ENCODE peak calls at places on chromosome 5, in seven cellular contexts. L is body of pancreas, I is uterus, D is suprapubic skin, V is spleen, K is tibial nerve, Z is prostate gland. U is an unnamed sample.
A peak's percentile ranks its signal among the peaks of the same experiment; 100 is the strongest.

GRCh38 chr5:95759005-95759404 is 27.9 kb downstream of the RHOBTB3 start:
- DNase-seq in D (no peak), Z (no peak), I (no peak), L (no peak), V (no peak), K (no peak), U (peak; percentile 91)

GRCh38 chr5:77316871-77317661 is 106.6 kb downstream of the PDE8B start:
- DNase-seq in K (no peak), I (no peak), L (no peak), Z (no peak), V (no peak), D (no peak), U (no peak)

GRCh38 chr5:58958701-58959100 is 375.8 kb downstream of the RAB3C start:
- DNase-seq in D (no peak), I (no peak), L (no peak), V (no peak), Z (no peak), K (no peak), U (no peak)

GRCh38 chr5:108196276-108196675 is 185.6 kb downstream of the FBXL17 start:
- DNase-seq in K (no peak), Z (no peak), D (no peak), V (no peak), I (no peak), L (no peak), U (no peak)

GRCh38 chr5:153767221-153768218 is 271.2 kb downstream of the FAM114A2 start:
- DNase-seq in K (no peak), I (no peak), D (no peak), L (no peak), V (no peak), Z (no peak), U (no peak)

GRCh38 chr5:122492675-122493074 is 180.6 kb downstream of the SNCAIP start:
- DNase-seq in D (no peak), V (no peak), K (no peak), L (no peak), Z (no peak), I (no peak), U (no peak)

GRCh38 chr5:374631-375335 is 53.3 kb downstream of the AHRR start:
- DNase-seq in K (no peak), L (no peak), D (peak; percentile 65), I (no peak), V (peak; percentile 69), Z (peak; percentile 2), U (peak; percentile 40)

GRCh38 chr5:64213568-64213967 is 47.9 kb downstream of the RNF180 start:
- DNase-seq in L (no peak), D (no peak), Z (no peak), K (no peak), I (no peak), V (no peak), U (no peak)

GRCh38 chr5:109485030-109485429 is 75.3 kb upstream of the PJA2 start:
- DNase-seq in Z (peak; percentile 64), I (peak; percentile 23), V (no peak), L (peak; percentile 65), K (peak; percentile 61), D (no peak), U (peak; percentile 93)

GRCh38 chr5:124207118-124207517 is 539.3 kb downstream of the ZNF608 start:
- DNase-seq in K (no peak), I (no peak), V (no peak), L (no peak), Z (no peak), D (no peak), U (no peak)

GRCh38 chr5:42984307-42984706 is 55.8 kb downstream of the ANXA2R start:
- DNase-seq in I (no peak), D (no peak), V (no peak), L (no peak), K (no peak), Z (no peak), U (no peak)

GRCh38 chr5:16580382-16580781 is 36.4 kb downstream of the RETREG1 start:
- DNase-seq in D (no peak), K (no peak), Z (no peak), I (no peak), L (no peak), V (no peak), U (no peak)

GRCh38 chr5:93311825-93312224 is 269.2 kb downstream of the NR2F1-AS1 start:
- DNase-seq in V (no peak), Z (no peak), L (no peak), D (no peak), I (peak; percentile 17), K (no peak), U (no peak)

GRCh38 chr5:87121315-87122170 is 146.1 kb upstream of the RASA1 start:
- DNase-seq in D (no peak), Z (no peak), L (no peak), V (no peak), K (no peak), I (no peak), U (no peak)

GRCh38 chr5:132737982-132738770 is 830 bp upstream of the KIF3A start:
- DNase-seq in K (no peak), V (no peak), I (no peak), L (no peak), D (no peak), Z (no peak), U (no peak)

GRCh38 chr5:32258406-32258805 is 54.3 kb downstream of the MTMR12 start:
- DNase-seq in V (no peak), L (no peak), K (no peak), I (no peak), Z (no peak), D (no peak), U (no peak)

GRCh38 chr5:109191153-109191558 is 218.6 kb downstream of the PJA2 start:
- DNase-seq in V (no peak), K (no peak), L (no peak), D (no peak), Z (no peak), I (no peak), U (no peak)

GRCh38 chr5:128494516-128494915 is 43.5 kb downstream of the FBN2 start:
- DNase-seq in D (no peak), L (no peak), K (no peak), I (no peak), V (no peak), Z (no peak), U (no peak)

GRCh38 chr5:178740926-178741325 is 10.5 kb upstream of the ZNF354A start:
- DNase-seq in Z (no peak), V (no peak), K (no peak), L (no peak), D (no peak), I (no peak), U (no peak)

GRCh38 chr5:111703662-111704061 is 53.3 kb downstream of the NREP start:
- DNase-seq in V (no peak), D (no peak), I (no peak), L (no peak), Z (no peak), K (no peak), U (no peak)

GRCh38 chr5:21663082-21663481 is 1190.1 kb downstream of the CDH12 start:
- DNase-seq in D (no peak), I (no peak), Z (no peak), K (no peak), V (no peak), L (no peak), U (no peak)

GRCh38 chr5:81631124-81631523 is 119.8 kb downstream of the SSBP2 start:
- DNase-seq in Z (no peak), D (no peak), V (no peak), L (no peak), I (no peak), K (no peak), U (no peak)
- H3K36me3 ChIP-seq in Z (no peaks in the 10 kb centered on the region), D (peaks cover 3% of the 10 kb centered on the region), V (peaks cover 13% of the 10 kb centered on the region), L (no peaks in the 10 kb centered on the region), I (no peaks in the 10 kb centered on the region), K (peaks cover 4% of the 10 kb centered on the region), U (no peaks in the 10 kb centered on the region)

DNA sequence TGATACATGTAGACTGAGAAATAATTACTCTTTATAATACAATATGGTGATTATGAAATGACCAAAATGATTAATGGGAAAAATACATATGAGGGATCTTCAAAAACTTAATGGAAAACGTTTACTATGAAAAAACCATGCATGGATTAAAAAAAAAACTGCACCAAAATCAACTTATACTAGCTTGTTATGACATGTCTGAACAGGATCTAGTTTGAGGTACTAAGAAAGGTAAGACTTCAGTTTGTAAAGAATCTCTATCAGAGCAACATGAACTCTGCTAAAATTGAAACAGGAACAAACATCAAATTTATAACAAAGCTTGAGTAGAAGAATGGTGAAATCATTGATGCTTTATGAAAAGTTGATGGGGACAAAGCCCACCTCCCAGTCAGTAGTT is 178.0 kb downstream of the SLIT3 start:
- DNase-seq in Z (no peak), V (no peak), I (no peak), K (no peak), L (no peak), D (no peak), U (no peak)
- H3K4me1 ChIP-seq in Z (peaks cover 2% of the 10 kb centered on the region), V (no peaks in the 10 kb centered on the region), I (no peaks in the 10 kb centered on the region), K (no peaks in the 10 kb centered on the region), L (peaks cover 26% of the 10 kb centered on the region), D (peaks cover 10% of the 10 kb centered on the region), U (no peaks in the 10 kb centered on the region)

GRCh38 chr5:99460701-99461100 is 531.9 kb upstream of the CHD1 start:
- DNase-seq in V (no peak), L (no peak), Z (no peak), D (no peak), I (no peak), K (no peak), U (no peak)
- TF ChIP-seq POLR2A in V (no peak), L (no peak), Z (no peak), D (no peak), I (no peak), K (no peak), U (no peak)

GRCh38 chr5:103489293-103489692 is 73.3 kb downstream of the NUDT12 start:
- DNase-seq in K (no peak), L (no peak), I (no peak), V (no peak), D (no peak), Z (no peak), U (no peak)

GRCh38 chr5:103487253-103487652 is 75.3 kb downstream of the NUDT12 start:
- DNase-seq in V (no peak), D (no peak), K (no peak), L (no peak), I (no peak), Z (no peak), U (no peak)

GRCh38 chr5:103490340-103490739 is 72.2 kb downstream of the NUDT12 start:
- DNase-seq in I (no peak), L (no peak), K (no peak), V (no peak), Z (no peak), D (no peak), U (no peak)

GRCh38 chr5:103487822-103488493 is 74.6 kb downstream of the NUDT12 start:
- DNase-seq in D (no peak), L (no peak), V (no peak), K (no peak), Z (no peak), I (no peak), U (no peak)
- H3K36me3 ChIP-seq in D (no peaks in the 10 kb centered on the region), L (no peaks in the 10 kb centered on the region), V (no peaks in the 10 kb centered on the region), K (no peaks in the 10 kb centered on the region), Z (no peaks in the 10 kb centered on the region), I (no peaks in the 10 kb centered on the region), U (no peaks in the 10 kb centered on the region)

DNA sequence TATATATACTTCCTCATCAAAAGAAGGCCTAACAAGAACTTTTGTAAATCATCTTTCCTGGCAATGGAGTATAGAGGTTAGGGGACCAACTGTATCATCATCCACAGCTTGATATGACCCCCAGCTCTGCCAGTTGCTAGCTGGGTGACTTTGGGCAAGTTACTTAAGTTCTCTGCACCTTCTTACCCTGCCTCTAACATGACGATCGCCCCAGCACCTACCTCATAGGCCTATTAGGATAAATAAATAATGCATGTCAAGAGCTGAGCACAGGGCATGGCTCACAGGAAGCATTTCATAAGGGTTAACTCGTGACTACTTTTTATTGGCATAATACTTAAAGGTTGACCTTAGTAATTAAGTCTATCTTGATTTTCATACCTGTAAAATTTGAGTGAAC is 29.4 kb upstream of the FGF1 start:
- DNase-seq in Z (no peak), D (no peak), I (no peak), L (no peak), K (no peak), V (no peak), U (no peak)
- H3K4me1 ChIP-seq in Z (no peaks in the 10 kb centered on the region), D (peaks cover 9% of the 10 kb centered on the region), I (no peaks in the 10 kb centered on the region), L (peaks cover 5% of the 10 kb centered on the region), K (no peaks in the 10 kb centered on the region), V (no peaks in the 10 kb centered on the region), U (no peaks in the 10 kb centered on the region)